ENCODE peak calls at places on chromosomes 11 and 22, in seven cellular contexts. One of them, this sample, is unnamed.

GRCh38 chr22:20131593-20131855 is at the start of gene ZDHHC8:
- DNase-seq in fibroblast of lung: peak; percentile 24
- DNase-seq in breast epithelium: no peak
- DNase-seq in lower lobe of right lung: no peak
- DNase-seq in heart right ventricle: no peak
- DNase-seq in CD4-positive, alpha-beta memory T cell: peak; percentile 37
- DNase-seq in cardiac muscle cell: peak; percentile 36
- DNase-seq in this sample: peak; percentile 53

GRCh38 chr11:73195191-73196007 is 22.7 kb upstream of the P2RY2 start:
- DNase-seq in fibroblast of lung: peak; percentile 25
- DNase-seq in CD4-positive, alpha-beta memory T cell: no peak
- DNase-seq in cardiac muscle cell: no peak
- DNase-seq in lower lobe of right lung: no peak
- DNase-seq in breast epithelium: no peak
- DNase-seq in heart right ventricle: no peak
- DNase-seq in this sample: no peak

GRCh38 chr11:79482800-79483199 is 42.0 kb upstream of the TENM4 start:
- DNase-seq in cardiac muscle cell: no peak
- DNase-seq in breast epithelium: no peak
- DNase-seq in fibroblast of lung: no peak
- DNase-seq in CD4-positive, alpha-beta memory T cell: no peak
- DNase-seq in heart right ventricle: no peak
- DNase-seq in lower lobe of right lung: no peak
- DNase-seq in this sample: no peak

GRCh38 chr11:116109228-116109627 is 605.0 kb upstream of the CADM1 start:
- DNase-seq in CD4-positive, alpha-beta memory T cell: no peak
- DNase-seq in cardiac muscle cell: peak; percentile 21
- DNase-seq in lower lobe of right lung: no peak
- DNase-seq in fibroblast of lung: peak; percentile 84
- DNase-seq in heart right ventricle: no peak
- DNase-seq in breast epithelium: no peak
- DNase-seq in this sample: no peak

GRCh38 chr11:13216019-13217006 is 61.3 kb upstream of the BMAL1 start:
- DNase-seq in CD4-positive, alpha-beta memory T cell: no peak
- DNase-seq in cardiac muscle cell: peak; percentile 90
- DNase-seq in fibroblast of lung: peak; percentile 99
- DNase-seq in heart right ventricle: no peak
- DNase-seq in breast epithelium: no peak
- DNase-seq in lower lobe of right lung: no peak
- DNase-seq in this sample: no peak

GRCh38 chr22:20240900-20241299 is 27.2 kb downstream of the RTN4R start:
- DNase-seq in cardiac muscle cell: no peak
- DNase-seq in CD4-positive, alpha-beta memory T cell: no peak
- DNase-seq in fibroblast of lung: no peak
- DNase-seq in heart right ventricle: no peak
- DNase-seq in lower lobe of right lung: no peak
- DNase-seq in breast epithelium: no peak
- DNase-seq in this sample: no peak

GRCh38 chr11:124846058-124846719 is 19.0 kb upstream of the ROBO3 start:
- DNase-seq in breast epithelium: no peak
- DNase-seq in CD4-positive, alpha-beta memory T cell: no peak
- DNase-seq in heart right ventricle: no peak
- DNase-seq in cardiac muscle cell: no peak
- DNase-seq in fibroblast of lung: no peak
- DNase-seq in lower lobe of right lung: no peak
- DNase-seq in this sample: no peak

GRCh38 chr11:94544582-94544831 is 786 bp downstream of the FUT4 start:
- DNase-seq in heart right ventricle: no peak
- DNase-seq in CD4-positive, alpha-beta memory T cell: no peak
- DNase-seq in fibroblast of lung: no peak
- DNase-seq in cardiac muscle cell: no peak
- DNase-seq in lower lobe of right lung: peak; percentile 60
- DNase-seq in breast epithelium: no peak
- DNase-seq in this sample: no peak

GRCh38 chr22:46023558-46023981 is 46.6 kb upstream of the WNT7B start:
- DNase-seq in breast epithelium: no peak
- DNase-seq in fibroblast of lung: peak; percentile 98
- DNase-seq in CD4-positive, alpha-beta memory T cell: no peak
- DNase-seq in lower lobe of right lung: peak; percentile 3
- DNase-seq in heart right ventricle: no peak
- DNase-seq in cardiac muscle cell: peak; percentile 58
- DNase-seq in this sample: no peak

GRCh38 chr22:32562916-32563315 is 88.3 kb downstream of the FBXO7 start:
- DNase-seq in cardiac muscle cell: no peak
- DNase-seq in CD4-positive, alpha-beta memory T cell: no peak
- DNase-seq in lower lobe of right lung: no peak
- DNase-seq in heart right ventricle: no peak
- DNase-seq in fibroblast of lung: peak; percentile 25
- DNase-seq in breast epithelium: no peak
- DNase-seq in this sample: no peak

GRCh38 chr22:23565942-23566715 is 14.0 kb downstream of the IGLL1 start:
- DNase-seq in breast epithelium: no peak
- DNase-seq in lower lobe of right lung: no peak
- DNase-seq in heart right ventricle: no peak
- DNase-seq in CD4-positive, alpha-beta memory T cell: no peak
- DNase-seq in cardiac muscle cell: peak; percentile 6
- DNase-seq in fibroblast of lung: no peak
- DNase-seq in this sample: no peak

GRCh38 chr11:122127020-122127419 is 11.0 kb upstream of the BLID start:
- DNase-seq in CD4-positive, alpha-beta memory T cell: no peak
- DNase-seq in cardiac muscle cell: no peak
- DNase-seq in breast epithelium: no peak
- DNase-seq in heart right ventricle: no peak
- DNase-seq in fibroblast of lung: no peak
- DNase-seq in lower lobe of right lung: no peak
- DNase-seq in this sample: no peak

GRCh38 chr11:122122179-122122578 is 6.2 kb upstream of the BLID start:
- DNase-seq in CD4-positive, alpha-beta memory T cell: no peak
- DNase-seq in breast epithelium: no peak
- DNase-seq in heart right ventricle: no peak
- DNase-seq in lower lobe of right lung: no peak
- DNase-seq in cardiac muscle cell: no peak
- DNase-seq in fibroblast of lung: no peak
- DNase-seq in this sample: no peak

GRCh38 chr11:122120096-122120495 is 4.1 kb upstream of the BLID start:
- DNase-seq in fibroblast of lung: no peak
- DNase-seq in CD4-positive, alpha-beta memory T cell: no peak
- DNase-seq in breast epithelium: no peak
- DNase-seq in lower lobe of right lung: no peak
- DNase-seq in heart right ventricle: no peak
- DNase-seq in cardiac muscle cell: no peak
- DNase-seq in this sample: no peak

GRCh38 chr11:122126024-122126678 is 10.1 kb upstream of the BLID start:
- DNase-seq in fibroblast of lung: no peak
- DNase-seq in lower lobe of right lung: no peak
- DNase-seq in heart right ventricle: no peak
- DNase-seq in breast epithelium: no peak
- DNase-seq in CD4-positive, alpha-beta memory T cell: no peak
- DNase-seq in cardiac muscle cell: no peak
- DNase-seq in this sample: no peak

DNA sequence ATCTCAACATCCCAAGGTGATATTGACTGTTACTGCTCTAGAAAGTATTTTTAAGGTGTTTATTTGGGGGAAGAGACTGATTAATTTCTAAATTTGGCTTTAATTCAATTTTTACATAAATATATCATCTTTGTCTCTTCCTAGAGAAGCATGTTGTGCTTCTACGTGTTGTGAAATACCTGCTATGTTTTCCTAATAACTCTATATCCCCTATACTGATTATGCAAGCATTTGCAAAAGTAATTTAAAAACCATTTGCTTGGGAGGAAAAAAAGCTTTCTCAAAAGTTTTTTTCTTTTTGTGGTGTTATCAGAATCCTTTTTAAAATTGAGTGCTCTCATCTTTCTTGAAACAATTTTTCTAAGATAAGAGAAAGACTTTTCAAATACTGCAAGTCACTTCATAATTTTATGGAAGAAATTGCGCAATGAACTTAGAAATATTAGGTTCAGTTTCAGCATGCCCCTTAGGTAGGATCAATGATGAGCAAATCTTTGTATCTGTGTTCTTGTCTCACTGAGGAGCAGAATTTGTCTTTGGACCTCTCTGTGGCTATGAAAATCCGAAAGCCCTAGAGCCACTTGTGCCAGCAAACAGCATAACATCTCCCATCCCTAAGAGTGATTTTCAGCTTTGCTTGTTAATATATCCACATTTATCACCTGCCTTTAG is 7.4 kb upstream of the BLID start:
- DNase-seq in breast epithelium: no peak
- DNase-seq in lower lobe of right lung: no peak
- DNase-seq in CD4-positive, alpha-beta memory T cell: no peak
- DNase-seq in fibroblast of lung: no peak
- DNase-seq in heart right ventricle: no peak
- DNase-seq in cardiac muscle cell: no peak
- DNase-seq in this sample: no peak
- H3K4me1 ChIP-seq in breast epithelium: no peaks in the 10 kb centered on the region
- H3K4me1 ChIP-seq in lower lobe of right lung: peaks cover 8% of the 10 kb centered on the region
- H3K4me1 ChIP-seq in CD4-positive, alpha-beta memory T cell: no peaks in the 10 kb centered on the region
- H3K4me1 ChIP-seq in fibroblast of lung: peaks cover 15% of the 10 kb centered on the region
- H3K4me1 ChIP-seq in heart right ventricle: no peaks in the 10 kb centered on the region
- H3K4me1 ChIP-seq in cardiac muscle cell: peaks cover 7% of the 10 kb centered on the region
- H3K4me1 ChIP-seq in this sample: no peaks in the 10 kb centered on the region

DNA sequence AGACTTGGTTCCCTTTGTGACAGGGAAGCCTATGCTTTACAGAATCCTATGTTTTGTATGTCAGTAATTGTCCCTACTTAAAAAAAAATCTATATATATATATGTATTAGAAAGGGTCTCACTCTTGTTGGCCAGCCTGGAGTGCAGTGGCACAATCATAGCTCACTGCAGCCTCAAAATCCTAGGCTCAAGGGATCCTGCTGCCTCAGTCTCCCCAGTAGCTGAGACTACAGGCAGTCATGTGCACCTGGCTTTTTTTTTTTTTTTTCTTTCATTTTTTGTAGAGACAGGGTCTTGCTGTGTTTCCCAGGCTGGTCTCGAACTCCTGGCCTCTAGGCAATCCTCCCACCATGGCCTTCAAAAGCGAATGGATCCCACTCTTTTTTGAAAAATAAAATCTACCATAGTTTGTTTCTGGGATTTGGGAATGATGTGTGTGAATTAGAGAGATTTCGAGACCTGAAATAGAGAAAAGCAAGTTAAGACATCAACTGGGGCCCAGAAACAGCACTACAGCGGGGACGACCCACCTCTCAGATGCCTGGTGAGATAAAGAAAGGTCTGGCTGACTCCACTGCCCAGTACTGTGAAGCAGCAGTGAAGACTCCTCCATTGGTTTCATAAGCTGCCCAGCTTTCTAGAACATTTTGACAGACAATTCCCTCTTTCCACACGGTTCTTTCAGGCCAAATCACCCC is 1.9 kb upstream of the NEAT1 start:
- DNase-seq in lower lobe of right lung: peak; percentile 19
- DNase-seq in cardiac muscle cell: no peak
- DNase-seq in CD4-positive, alpha-beta memory T cell: no peak
- DNase-seq in fibroblast of lung: no peak
- DNase-seq in heart right ventricle: no peak
- DNase-seq in breast epithelium: no peak
- DNase-seq in this sample: no peak
- H3K4me1 ChIP-seq in lower lobe of right lung: peaks cover 54% of the 10 kb centered on the region
- H3K4me1 ChIP-seq in cardiac muscle cell: peaks cover 79% of the 10 kb centered on the region
- H3K4me1 ChIP-seq in CD4-positive, alpha-beta memory T cell: peaks cover 56% of the 10 kb centered on the region
- H3K4me1 ChIP-seq in fibroblast of lung: peaks cover 39% of the 10 kb centered on the region
- H3K4me1 ChIP-seq in heart right ventricle: peaks cover 63% of the 10 kb centered on the region
- H3K4me1 ChIP-seq in breast epithelium: peaks cover 26% of the 10 kb centered on the region
- H3K4me1 ChIP-seq in this sample: peaks cover 72% of the 10 kb centered on the region

GRCh38 chr11:19933801-19934488 is 221.3 kb downstream of the NAV2 start:
- DNase-seq in heart right ventricle: no peak
- DNase-seq in fibroblast of lung: no peak
- DNase-seq in cardiac muscle cell: no peak
- DNase-seq in breast epithelium: no peak
- DNase-seq in CD4-positive, alpha-beta memory T cell: no peak
- DNase-seq in lower lobe of right lung: no peak
- DNase-seq in this sample: no peak

GRCh38 chr11:19936461-19936860 is 223.8 kb downstream of the DBX1 start:
- DNase-seq in heart right ventricle: no peak
- DNase-seq in lower lobe of right lung: no peak
- DNase-seq in CD4-positive, alpha-beta memory T cell: no peak
- DNase-seq in cardiac muscle cell: no peak
- DNase-seq in breast epithelium: no peak
- DNase-seq in fibroblast of lung: no peak
- DNase-seq in this sample: no peak

GRCh38 chr11:19933132-19933735 is 220.6 kb downstream of the NAV2 start:
- DNase-seq in cardiac muscle cell: no peak
- DNase-seq in CD4-positive, alpha-beta memory T cell: no peak
- DNase-seq in breast epithelium: no peak
- DNase-seq in heart right ventricle: no peak
- DNase-seq in fibroblast of lung: no peak
- DNase-seq in lower lobe of right lung: no peak
- DNase-seq in this sample: no peak

GRCh38 chr11:19934828-19935259 is 222.2 kb downstream of the NAV2 start:
- DNase-seq in CD4-positive, alpha-beta memory T cell: no peak
- DNase-seq in breast epithelium: no peak
- DNase-seq in cardiac muscle cell: no peak
- DNase-seq in heart right ventricle: no peak
- DNase-seq in fibroblast of lung: peak; percentile 88
- DNase-seq in lower lobe of right lung: no peak
- DNase-seq in this sample: no peak

DNA sequence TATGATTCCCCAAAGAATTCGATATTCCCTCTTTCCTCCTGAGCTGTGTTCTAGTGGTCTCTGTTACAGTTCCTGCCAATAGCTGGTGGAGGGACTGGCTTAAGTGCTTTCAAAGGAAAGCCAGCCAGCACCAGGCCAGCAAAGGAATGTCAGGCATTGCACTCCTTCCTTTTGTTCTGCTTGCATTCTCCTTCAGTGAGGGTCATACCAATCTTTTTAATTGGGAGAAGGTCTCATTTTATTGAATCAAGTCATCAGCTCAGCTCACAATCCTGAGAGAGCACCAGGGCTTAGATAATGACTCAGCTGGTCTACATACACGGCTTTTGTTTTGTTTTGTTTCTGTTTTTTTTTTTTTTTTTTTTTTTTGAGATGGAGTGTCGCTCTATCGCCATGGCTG is 222.9 kb downstream of the NAV2 start:
- DNase-seq in heart right ventricle: no peak
- DNase-seq in fibroblast of lung: peak; percentile 97
- DNase-seq in CD4-positive, alpha-beta memory T cell: no peak
- DNase-seq in lower lobe of right lung: no peak
- DNase-seq in breast epithelium: no peak
- DNase-seq in cardiac muscle cell: no peak
- DNase-seq in this sample: no peak
- H3K4me1 ChIP-seq in heart right ventricle: peaks cover 31% of the 10 kb centered on the region
- H3K4me1 ChIP-seq in fibroblast of lung: peaks cover 18% of the 10 kb centered on the region
- H3K4me1 ChIP-seq in CD4-positive, alpha-beta memory T cell: no peaks in the 10 kb centered on the region
- H3K4me1 ChIP-seq in lower lobe of right lung: no peaks in the 10 kb centered on the region
- H3K4me1 ChIP-seq in breast epithelium: peaks cover 3% of the 10 kb centered on the region
- H3K4me1 ChIP-seq in cardiac muscle cell: peaks cover 3% of the 10 kb centered on the region
- H3K4me1 ChIP-seq in this sample: no peaks in the 10 kb centered on the region

DNA sequence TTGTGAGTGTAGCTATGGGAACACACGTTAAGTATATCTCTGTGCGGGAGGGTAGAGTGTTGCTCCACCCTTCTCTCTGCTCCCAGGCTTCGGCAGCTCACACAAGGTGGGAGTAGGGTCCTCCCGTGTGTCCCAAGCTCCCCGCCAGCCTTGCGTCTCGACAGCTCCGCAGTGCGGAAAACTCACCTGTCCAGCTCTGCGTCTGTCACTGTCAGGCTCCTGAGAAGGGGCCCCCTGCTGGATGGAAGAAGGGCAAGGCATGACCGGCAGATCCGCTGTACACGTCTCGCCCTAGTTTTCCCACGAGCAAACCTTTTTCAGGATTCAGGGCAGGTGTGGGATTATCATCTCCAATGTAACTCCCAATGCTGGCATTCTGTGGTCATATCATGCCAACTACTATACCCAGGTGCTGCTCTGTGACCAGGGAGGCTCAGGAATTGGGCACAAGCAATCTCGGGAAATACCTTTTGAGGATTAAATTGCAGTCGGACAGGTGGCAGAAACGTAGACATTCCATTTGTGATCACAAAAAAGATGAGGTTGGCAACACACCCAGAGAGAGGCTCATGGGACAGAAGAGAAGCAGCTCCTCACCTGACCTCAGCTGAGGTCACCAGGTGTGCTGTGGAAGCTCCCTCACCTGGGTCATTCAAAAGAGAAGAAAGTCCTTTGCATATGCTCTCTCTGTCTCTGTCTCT is 314.0 kb upstream of the B3GAT1 start:
- DNase-seq in heart right ventricle: no peak
- DNase-seq in CD4-positive, alpha-beta memory T cell: no peak
- DNase-seq in fibroblast of lung: no peak
- DNase-seq in cardiac muscle cell: no peak
- DNase-seq in lower lobe of right lung: peak; percentile 61
- DNase-seq in breast epithelium: no peak
- DNase-seq in this sample: no peak
- H3K4me1 ChIP-seq in heart right ventricle: no peaks in the 10 kb centered on the region
- H3K4me1 ChIP-seq in CD4-positive, alpha-beta memory T cell: no peaks in the 10 kb centered on the region
- H3K4me1 ChIP-seq in fibroblast of lung: no peaks in the 10 kb centered on the region
- H3K4me1 ChIP-seq in cardiac muscle cell: no peaks in the 10 kb centered on the region
- H3K4me1 ChIP-seq in lower lobe of right lung: no peaks in the 10 kb centered on the region
- H3K4me1 ChIP-seq in breast epithelium: no peaks in the 10 kb centered on the region
- H3K4me1 ChIP-seq in this sample: no peaks in the 10 kb centered on the region

This sample was measured in CD4-positive, CD25-positive, alpha-beta regulatory T cell.